ENCODE peak calls at places on chromosomes 5 and 9, in eight cellular contexts. R is ACHN; P is GM06990; B is left cardiac atrium; I is fibroblast of mammary gland; O is Ammon's horn; T is H9; S is CD4-positive, CD25-positive, alpha-beta regulatory T cell. N is an unnamed sample.

GRCh38 chr9:133403766-133404439 is 13.9 kb downstream of the REXO4 start:
- DNase-seq in P (no peak), S (peak), T (peak), O (no peak), I (peak), B (no peak), R (peak), N (no peak)

GRCh38 chr9:106588601-106589000 is 274.4 kb upstream of the ZNF462 start:
- DNase-seq in P (no peak), T (no peak), O (no peak), S (no peak), I (peak), R (no peak), B (no peak), N (no peak)

GRCh38 chr9:38044706-38045105 is 24.3 kb downstream of the SHB start:
- DNase-seq in B (no peak), P (no peak), T (no peak), S (no peak), R (no peak), O (no peak), I (no peak), N (no peak)

GRCh38 chr5:98810206-98810605 is 36.7 kb downstream of the RGMB start:
- DNase-seq in B (no peak), I (no peak), O (no peak), S (no peak), P (no peak), T (no peak), R (no peak), N (no peak)

GRCh38 chr5:127650022-127650421 is 1.1 kb downstream of the CTXN3 start:
- DNase-seq in S (no peak), R (no peak), B (no peak), I (peak), T (no peak), O (peak), P (no peak), N (no peak)

GRCh38 chr9:128921881-128922763 is 1.3 kb downstream of the PHYHD1 start:
- DNase-seq in I (peak), O (no peak), R (peak), S (no peak), P (no peak), T (peak), B (peak), N (no peak)

GRCh38 chr5:78518365-78519197 is 130.0 kb downstream of the LHFPL2 start:
- DNase-seq in B (peak), R (peak), P (no peak), I (peak), O (no peak), S (no peak), T (no peak), N (no peak)

GRCh38 chr9:129964901-129965734 is 77.9 kb downstream of the FNBP1 start:
- DNase-seq in T (no peak), O (peak), R (no peak), B (no peak), P (no peak), S (no peak), I (peak), N (peak)

GRCh38 chr5:55151923-55152842 is 7.8 kb upstream of the GPX8 start:
- DNase-seq in S (no peak), I (peak), O (no peak), R (no peak), B (no peak), T (no peak), P (no peak), N (no peak)

GRCh38 chr9:133051281-133051900 is 10.4 kb upstream of the CEL start:
- DNase-seq in B (no peak), R (no peak), S (no peak), O (no peak), T (no peak), I (no peak), P (no peak), N (no peak)

GRCh38 chr9:133532937-133533668 is 1.4 kb upstream of the ADAMTSL2 start:
- DNase-seq in T (peak), P (peak), O (peak), S (peak), B (peak), I (peak), R (peak), N (peak)

GRCh38 chr5:109455598-109456096 is 45.9 kb upstream of the PJA2 start:
- DNase-seq in T (no peak), S (no peak), R (peak), P (peak), O (peak), I (peak), B (peak), N (peak)

GRCh38 chr9:115520626-115521025 is 402.7 kb upstream of the TNC start:
- DNase-seq in R (no peak), P (no peak), T (no peak), S (no peak), I (no peak), O (peak), B (no peak), N (peak)

GRCh38 chr9:29575219-29575618 is 2001.9 kb upstream of the C9orf72 start:
- DNase-seq in T (no peak), R (no peak), B (no peak), O (no peak), I (no peak), S (no peak), P (no peak), N (no peak)

GRCh38 chr5:56323505-56323904 is 90.4 kb upstream of the ANKRD55 start:
- DNase-seq in S (no peak), T (no peak), B (no peak), O (peak), I (peak), R (peak), P (no peak), N (peak)

GRCh38 chr5:158139161-158139560 is 280.2 kb upstream of the CLINT1 start:
- DNase-seq in I (peak), T (no peak), P (no peak), O (no peak), R (no peak), S (no peak), B (no peak), N (no peak)

GRCh38 chr5:146553446-146553845 is 37.5 kb upstream of the GPR151 start:
- DNase-seq in S (no peak), I (no peak), T (no peak), P (no peak), R (no peak), B (no peak), O (no peak), N (no peak)

GRCh38 chr5:980001-980588 is 28.5 kb upstream of the NKD2 start:
- DNase-seq in S (no peak), T (peak), I (no peak), B (no peak), O (no peak), R (no peak), P (no peak), N (peak)

GRCh38 chr5:25862276-25862675 is 1176.1 kb downstream of the CDH9 start:
- DNase-seq in I (no peak), R (peak), O (no peak), B (no peak), P (no peak), S (no peak), T (no peak), N (no peak)

GRCh38 chr5:6704361-6704851 is 8.8 kb upstream of the TENT4A start:
- DNase-seq in B (peak), R (peak), S (no peak), T (no peak), I (peak), P (no peak), O (no peak), N (no peak)

GRCh38 chr5:143472576-143472975 is 69.1 kb upstream of the NR3C1 start:
- DNase-seq in B (no peak), R (no peak), P (no peak), I (no peak), T (no peak), O (no peak), S (no peak), N (no peak)

GRCh38 chr5:62954578-62954977 is 376.0 kb downstream of the LRRC70 start:
- DNase-seq in B (no peak), I (no peak), T (no peak), S (no peak), R (no peak), O (no peak), P (no peak), N (no peak)